ENCODE peak calls at places on chromosomes 7 and 10, in six cellular contexts. L is AG09319, S is endothelial cell, Q is Panc1, M is H1, U is GM12865. E is an unnamed sample.

GRCh38 chr10:110862961-110863360 is 8.8 kb upstream of the PDCD4 start:
- DNase-seq in L (no peak), M (no peak), Q (no peak), U (no peak), S (no peak), E (no peak)

GRCh38 chr10:17075510-17075909 is 54.1 kb downstream of the CUBN start:
- DNase-seq in M (no peak), S (no peak), Q (peak), L (peak), U (no peak), E (no peak)

GRCh38 chr10:73076361-73077183 is 20.1 kb downstream of the P4HA1 start:
- DNase-seq in U (peak), L (no peak), M (no peak), S (no peak), Q (no peak), E (no peak)

GRCh38 chr7:105589221-105590077 is 8.2 kb upstream of the EFCAB10 start:
- DNase-seq in Q (peak), U (peak), L (peak), S (peak), M (no peak), E (peak)

GRCh38 chr10:91022390-91022789 is 101.5 kb upstream of the ANKRD1 start:
- DNase-seq in S (no peak), M (no peak), U (no peak), Q (no peak), L (no peak), E (no peak)

GRCh38 chr10:114258274-114258840 is 19.3 kb downstream of the VWA2 start:
- DNase-seq in L (no peak), M (no peak), U (peak), S (no peak), Q (no peak), E (no peak)

GRCh38 chr10:103679096-103679790 is 176.1 kb downstream of the SH3PXD2A start:
- DNase-seq in S (no peak), U (peak), M (no peak), L (no peak), Q (no peak), E (peak)

GRCh38 chr10:113961261-113961938 is 82.3 kb upstream of the ADRB1 start:
- DNase-seq in S (no peak), L (no peak), M (no peak), U (peak), Q (no peak), E (peak)

GRCh38 chr10:24824124-24824523 is 100.4 kb upstream of the ARHGAP21 start:
- DNase-seq in S (no peak), L (no peak), Q (no peak), U (no peak), M (no peak), E (no peak)

GRCh38 chr10:48215148-48215982 is 59.1 kb downstream of the FRMPD2 start:
- DNase-seq in U (peak), Q (peak), M (peak), S (peak), L (no peak), E (peak)

GRCh38 chr10:28269842-28270456 is 32.9 kb downstream of the MPP7 start:
- DNase-seq in M (no peak), U (no peak), S (no peak), L (no peak), Q (no peak), E (no peak)

GRCh38 chr7:146635200-146636032 is 518.8 kb downstream of the CNTNAP2 start:
- DNase-seq in U (no peak), Q (no peak), L (no peak), M (no peak), S (no peak), E (no peak)

GRCh38 chr10:104040862-104041789 is 44.6 kb downstream of the COL17A1 start:
- DNase-seq in S (no peak), M (no peak), U (no peak), Q (no peak), L (no peak), E (no peak)

GRCh38 chr10:128047991-128048826 is 78.0 kb downstream of the MKI67 start:
- DNase-seq in M (no peak), Q (no peak), U (peak), L (no peak), S (no peak), E (peak)

GRCh38 chr7:87148332-87148955 is 3.8 kb upstream of the DMTF1 start:
- DNase-seq in Q (peak), S (no peak), L (peak), M (no peak), U (peak), E (peak)

GRCh38 chr7:139358541-139359365 is 941 bp upstream of the LUC7L2 start:
- DNase-seq in L (no peak), U (peak), S (no peak), M (no peak), Q (peak), E (peak)

GRCh38 chr10:80860719-80861118 is 323.0 kb downstream of the SH2D4B start:
- DNase-seq in M (no peak), Q (no peak), S (no peak), U (no peak), L (no peak), E (no peak)

GRCh38 chr10:22631646-22632278 is 82.6 kb downstream of the PIP4K2A start:
- DNase-seq in S (no peak), U (peak), Q (no peak), M (no peak), L (no peak), E (no peak)

GRCh38 chr10:94320285-94320914 is 42.3 kb downstream of the NOC3L start:
- DNase-seq in L (no peak), M (peak), S (peak), U (peak), Q (peak), E (peak)

GRCh38 chr10:3141361-3142005 is 31.1 kb downstream of the PITRM1 start:
- DNase-seq in M (no peak), S (no peak), L (no peak), U (no peak), Q (no peak), E (no peak)

GRCh38 chr7:119228482-119228881 is 1004.0 kb downstream of the ANKRD7 start:
- DNase-seq in Q (no peak), M (no peak), S (no peak), U (no peak), L (no peak), E (no peak)

GRCh38 chr7:116576350-116577319 is 51.8 kb downstream of the CAV1 start:
- DNase-seq in Q (no peak), U (no peak), S (no peak), L (peak), M (no peak), E (no peak)

GRCh38 chr7:131957338-131958025 is 401.1 kb upstream of the PODXL start:
- DNase-seq in L (no peak), M (peak), S (no peak), Q (no peak), U (no peak), E (no peak)

GRCh38 chr10:71796749-71797405 is 23.6 kb upstream of the VSIR start:
- DNase-seq in L (no peak), Q (no peak), S (no peak), M (no peak), U (peak), E (no peak)

GRCh38 chr7:95684037-95684436 is 87.7 kb upstream of the PDK4 start:
- DNase-seq in S (no peak), U (no peak), M (no peak), Q (peak), L (no peak), E (no peak)

GRCh38 chr7:8365499-8366110 is 67.8 kb upstream of the NXPH1 start:
- DNase-seq in M (no peak), U (peak), S (peak), Q (peak), L (no peak), E (no peak)

GRCh38 chr7:100364480-100364879 is 6.6 kb downstream of the PILRB start:
- DNase-seq in M (no peak), U (no peak), S (no peak), L (no peak), Q (no peak), E (no peak)

GRCh38 chr10:118927317-118927716 is 102.2 kb upstream of the NANOS1 start:
- DNase-seq in S (no peak), L (no peak), U (no peak), M (no peak), Q (no peak), E (no peak)

GRCh38 chr10:45000764-45001381 is at the start of gene ZNF22:
- DNase-seq in S (peak), Q (no peak), M (peak), L (no peak), U (peak), E (peak)

GRCh38 chr10:45000138-45000763 is 472 bp upstream of the ZNF22 start:
- DNase-seq in L (peak), S (no peak), U (no peak), Q (no peak), M (peak), E (no peak)

GRCh38 chr10:45003432-45004000 is 2.8 kb downstream of the ZNF22 start:
- DNase-seq in L (no peak), M (no peak), U (no peak), Q (no peak), S (no peak), E (no peak)

GRCh38 chr10:45004661-45005060 is 3.9 kb downstream of the ZNF22 start:
- DNase-seq in M (no peak), S (no peak), Q (no peak), L (no peak), U (no peak), E (no peak)

DNA sequence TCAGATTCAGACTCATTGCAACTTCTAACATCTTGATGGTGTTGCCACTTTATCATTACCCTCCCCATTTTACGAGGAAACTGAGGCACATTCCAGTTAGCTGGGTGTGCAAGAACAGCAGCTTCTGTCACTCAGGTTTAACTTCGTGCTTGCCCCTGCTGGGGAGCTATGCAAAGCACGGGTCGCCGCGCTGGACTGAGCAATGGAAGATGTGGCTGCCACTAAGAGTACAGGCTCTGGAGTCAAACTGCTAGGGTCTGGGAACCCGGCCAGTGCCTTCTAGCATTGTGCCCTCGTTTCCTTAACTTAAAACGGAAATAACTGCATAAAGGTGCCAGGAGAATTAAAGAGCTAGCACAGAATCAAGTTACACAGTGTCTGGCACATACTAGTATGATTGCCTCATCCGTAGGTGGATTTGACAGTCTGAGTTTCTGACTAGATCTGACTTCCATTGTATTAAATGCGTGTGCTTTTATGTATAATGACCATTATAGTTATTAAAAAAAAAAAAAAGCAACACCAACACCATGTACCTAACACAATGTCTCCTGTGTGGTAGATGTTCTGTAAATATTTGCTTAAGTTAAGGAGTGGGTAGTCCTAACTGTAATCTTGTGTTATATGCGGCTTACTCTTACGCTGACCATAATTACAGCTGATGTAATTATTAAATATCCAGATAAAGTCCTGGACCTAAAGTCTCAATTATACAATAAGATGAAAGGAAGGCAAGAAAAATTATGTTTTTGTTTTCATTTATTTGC is 842 bp downstream of the ZNF22 start:
- DNase-seq in M (no peak), S (peak), U (peak), L (no peak), Q (peak), E (peak)
- TF ChIP-seq CTCF in M (no peak), S (no peak), U (peak), L (no peak), Q (no peak), E (no peak)

DNA sequence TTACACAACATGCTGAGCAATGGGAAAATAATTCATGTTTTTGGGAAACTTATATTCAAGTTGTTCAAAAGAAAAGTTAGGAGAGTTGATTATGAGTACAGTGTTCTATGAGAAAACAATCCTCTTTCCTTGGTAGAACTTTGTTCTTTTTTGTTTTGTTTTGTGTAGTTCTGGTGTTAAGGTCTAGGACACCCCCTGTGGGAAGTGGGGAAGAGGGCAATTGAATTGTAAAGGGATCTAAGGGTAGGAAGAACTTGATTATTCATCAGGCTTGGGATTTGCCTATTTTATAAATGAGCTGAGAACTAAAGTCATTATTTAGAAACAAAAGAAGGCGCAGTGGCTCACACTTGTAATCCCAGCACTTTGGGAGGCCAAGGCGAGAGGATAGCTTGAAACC is 25.9 kb upstream of the CDK13 start:
- DNase-seq in Q (no peak), S (no peak), U (no peak), M (peak), L (no peak), E (no peak)
- TF ChIP-seq CTCF in Q (no peak), S (no peak), U (no peak), M (peak), L (no peak), E (no peak)

GRCh38 chr7:20219446-20220292 is 2.5 kb upstream of the MACC1 start:
- DNase-seq in U (peak), M (no peak), Q (no peak), L (no peak), S (peak), E (no peak)
- TF ChIP-seq CTCF in U (no peak), M (no peak), Q (no peak), L (no peak), S (no peak), E (no peak)

DNA sequence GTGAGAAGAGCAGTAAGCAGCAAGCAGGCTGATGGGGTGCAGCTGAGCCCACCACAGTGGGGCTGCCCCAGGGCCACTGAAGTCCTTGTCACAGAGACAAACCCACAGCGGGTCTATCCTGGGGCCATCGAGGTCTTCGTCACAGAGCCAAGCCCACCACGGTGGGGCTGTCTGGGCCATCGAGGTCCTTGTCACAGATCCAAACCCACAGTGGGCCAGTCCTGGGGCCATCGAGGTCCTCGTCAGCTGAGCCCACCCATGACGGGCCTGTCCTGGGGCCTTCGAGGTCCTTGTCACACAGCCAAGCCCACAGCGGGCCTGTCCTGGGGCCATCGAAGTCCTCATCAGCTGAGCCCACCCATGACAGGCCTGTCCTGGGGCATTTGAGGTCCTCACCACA is 549.9 kb downstream of the DNAJB6 start:
- DNase-seq in M (no peak), Q (no peak), U (no peak), S (no peak), L (no peak), E (no peak)
- TF ChIP-seq CTCF in M (no peak), Q (no peak), U (no peak), S (no peak), L (no peak), E (no peak)

DNA sequence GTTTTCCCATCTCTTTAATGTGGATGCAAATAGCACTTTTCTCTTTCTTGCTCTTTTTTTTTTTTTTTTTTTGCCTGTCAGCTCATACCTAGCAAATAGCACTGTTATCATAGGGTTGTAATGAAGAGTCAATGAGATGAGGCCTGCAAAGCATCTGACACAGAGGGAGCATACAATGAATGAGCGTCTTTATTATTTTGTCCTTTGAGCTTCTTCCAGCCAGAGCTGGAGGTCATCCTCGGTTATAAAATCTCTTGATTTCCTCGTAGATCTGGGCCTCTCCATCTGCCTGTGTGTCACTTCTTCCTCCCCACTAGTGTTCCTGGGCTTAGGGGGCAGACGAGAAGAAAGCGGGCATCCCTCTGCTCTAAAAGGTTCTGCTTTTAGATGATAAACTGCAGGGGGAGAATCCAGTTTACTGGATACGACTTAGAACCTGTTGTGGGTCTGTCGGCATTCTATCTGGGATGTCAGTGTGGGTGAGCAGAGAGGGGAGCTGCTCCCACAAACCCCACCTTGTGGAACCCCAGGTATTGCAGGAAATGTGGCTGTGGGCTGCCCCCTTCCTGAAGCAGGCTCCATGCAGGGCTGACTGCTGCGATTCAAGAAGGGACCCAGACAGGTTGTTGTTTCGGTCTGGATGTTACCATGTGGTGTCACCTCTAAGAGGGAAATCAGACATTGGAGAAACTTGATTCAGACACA is 135.8 kb upstream of the GPR26 start:
- DNase-seq in S (no peak), U (no peak), M (peak), Q (no peak), L (no peak), E (no peak)
- TF ChIP-seq CTCF in S (no peak), U (no peak), M (peak), Q (no peak), L (no peak), E (peak)

DNA sequence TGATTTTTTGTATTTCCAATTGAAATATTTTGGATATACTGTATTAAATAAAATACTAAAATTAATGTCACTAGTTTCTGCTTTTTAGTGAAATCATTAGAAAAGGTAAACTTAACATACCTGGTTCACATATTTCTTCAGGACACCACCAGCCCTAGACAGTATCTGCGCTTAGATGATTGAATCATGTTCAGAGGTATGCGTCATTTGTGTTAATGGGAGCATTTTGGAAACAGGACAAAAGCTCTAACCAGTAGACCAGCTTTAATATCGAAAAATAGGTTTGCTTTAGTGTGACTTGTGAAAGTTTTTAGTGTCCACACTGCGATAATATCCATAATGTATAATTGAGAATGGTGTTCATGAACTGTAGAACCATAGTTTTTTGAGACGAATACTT is 47.1 kb downstream of the DNAJB6 start:
- DNase-seq in U (no peak), L (no peak), S (no peak), M (no peak), Q (no peak), E (no peak)
- TF ChIP-seq CTCF in U (no peak), L (no peak), S (no peak), M (no peak), Q (no peak), E (no peak)

DNA sequence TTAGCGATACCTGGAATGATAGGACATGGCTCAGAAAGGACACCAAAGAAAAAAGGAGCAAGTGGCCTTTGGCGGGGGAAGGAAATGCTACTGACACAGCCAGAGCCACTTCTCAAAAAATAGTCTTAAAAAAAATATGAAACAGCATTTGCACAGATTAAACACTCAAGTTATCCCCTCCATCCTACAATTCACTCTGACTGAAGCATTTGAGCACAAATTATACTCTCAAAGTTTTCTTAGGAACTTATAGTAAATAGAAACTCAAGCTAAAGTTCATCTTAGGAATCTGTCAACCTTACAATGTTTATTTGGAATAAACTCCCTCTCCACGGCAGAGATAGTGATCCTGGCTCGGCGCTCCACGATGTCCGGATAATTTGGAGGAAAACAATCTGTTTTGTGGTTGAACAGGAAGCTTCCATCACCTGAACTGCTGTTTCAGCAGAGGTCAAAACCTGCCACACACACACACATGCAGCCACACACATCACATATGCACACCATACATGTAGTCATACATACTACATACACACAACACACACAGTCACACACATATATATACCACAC is 79.8 kb downstream of the C7orf25 start:
- DNase-seq in L (no peak), Q (no peak), U (no peak), S (no peak), M (no peak), E (no peak)
- TF ChIP-seq CTCF in L (no peak), Q (peak), U (no peak), S (no peak), M (no peak), E (no peak)

DNA sequence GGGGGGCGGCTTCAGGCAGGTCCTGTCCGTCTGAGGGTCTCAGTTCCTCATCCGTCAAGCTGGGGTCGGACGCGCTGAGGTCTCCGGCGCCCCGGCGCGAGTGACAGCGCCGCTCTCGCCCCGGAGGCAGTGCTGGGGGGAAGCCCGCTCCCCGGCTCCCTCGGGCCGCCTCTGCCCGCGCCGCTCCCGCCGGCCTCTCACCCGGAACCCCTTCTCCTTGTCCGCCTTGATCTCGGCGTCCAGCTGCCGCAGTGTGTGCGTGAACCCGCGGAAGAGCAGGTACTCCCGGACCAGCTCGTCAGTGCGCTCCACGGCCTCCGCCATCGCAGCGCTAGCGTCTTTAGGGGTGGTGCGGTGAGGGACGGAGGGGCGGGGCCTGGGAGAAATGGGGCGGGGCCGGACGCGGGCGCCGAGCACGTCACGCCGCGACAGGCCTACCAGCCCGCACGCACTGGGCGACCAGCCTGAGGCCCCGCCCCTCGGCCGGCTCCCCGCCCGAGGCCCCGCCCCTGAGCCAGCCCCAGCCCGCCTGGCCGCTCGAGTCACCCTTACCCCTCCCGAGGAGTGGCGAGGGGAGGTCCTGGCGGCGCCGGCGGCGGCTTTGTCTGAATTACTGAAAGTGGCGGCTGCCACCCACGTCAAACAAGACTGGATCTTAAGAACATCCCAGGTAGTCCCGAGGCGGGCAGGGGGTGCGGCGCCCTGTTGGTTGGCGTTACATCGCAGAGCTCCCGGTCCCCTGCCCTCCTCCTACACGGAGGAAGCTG is at the start of gene WDR91:
- DNase-seq in S (peak), L (peak), M (peak), Q (peak), U (peak), E (peak)
- TF ChIP-seq CTCF in S (no peak), L (peak), M (no peak), Q (no peak), U (no peak), E (no peak)

E was measured in GM13977.